ENCODE peak calls at places on chromosomes 16 and 17, in five cellular contexts. B is AG09319, P is mesendoderm, W is AG10803, S is NCI-H1092. C is an unnamed sample.

GRCh38 chr17:60393840-60394529 is 2.1 kb upstream of the USP32 start:
- DNase-seq in P (no peak), W (no peak), S (no peak), B (no peak), C (peak; percentile 82)

GRCh38 chr16:9594961-9595360 is 503.5 kb downstream of the HAPSTR1 start:
- DNase-seq in W (no peak), P (peak; percentile 72), S (no peak), B (no peak), C (no peak)

GRCh38 chr16:65120811-65121721 is 797 bp downstream of the CDH11 start:
- DNase-seq in S (no peak), P (peak; percentile 53), B (no peak), W (no peak), C (no peak)

GRCh38 chr16:84115919-84116719 is 623 bp downstream of the MBTPS1 start:
- DNase-seq in W (peak; percentile 31), B (no peak), S (peak; percentile 9), P (peak; percentile 67), C (no peak)

GRCh38 chr17:8894673-8895578 is 27.5 kb upstream of the PIK3R6 start:
- DNase-seq in S (no peak), P (peak; percentile 83), W (peak; percentile 74), B (peak; percentile 20), C (no peak)

GRCh38 chr16:82782715-82783251 is 156.0 kb downstream of the CDH13 start:
- DNase-seq in B (no peak), W (no peak), S (no peak), P (peak; percentile 53), C (no peak)

GRCh38 chr16:6672507-6672906 is 660.1 kb upstream of the RBFOX1 start:
- DNase-seq in S (no peak), W (no peak), P (no peak), B (no peak), C (no peak)

GRCh38 chr17:46851029-46851741 is at the start of gene WNT9B:
- DNase-seq in S (no peak), W (no peak), B (no peak), P (peak; percentile 86), C (no peak)

GRCh38 chr17:37742762-37743611 is 1.9 kb downstream of the HNF1B start:
- DNase-seq in W (no peak), S (no peak), B (no peak), P (peak; percentile 54), C (no peak)

C was measured in retinal pigment epithelial cell.